ENCODE peak calls at places on chromosomes 16 and 17, in four cellular contexts. One of them, this sample, is unnamed. For H3K4me1 and H3K36me3, the result is how much of the 10 kb centered on the place peaks cover.

GRCh38 chr17:35786941-35787432 is 8.5 kb downstream of the MMP28 start:
- DNase-seq in HAP-1: no peak
- DNase-seq in stomach: no peak
- DNase-seq in ascending aorta: no peak
- DNase-seq in this sample: peak

GRCh38 chr17:45940826-45941225 is 46.5 kb downstream of the MAPT start:
- DNase-seq in HAP-1: no peak
- DNase-seq in ascending aorta: no peak
- DNase-seq in stomach: peak
- DNase-seq in this sample: no peak

GRCh38 chr16:349211-349610 is 3.3 kb downstream of the AXIN1 start:
- DNase-seq in ascending aorta: no peak
- DNase-seq in stomach: no peak
- DNase-seq in HAP-1: no peak
- DNase-seq in this sample: no peak

GRCh38 chr17:16381496-16381820 is 567 bp downstream of the UBB start:
- DNase-seq in ascending aorta: no peak
- DNase-seq in stomach: no peak
- DNase-seq in HAP-1: no peak
- DNase-seq in this sample: no peak

GRCh38 chr16:86901483-86901882 is 323.1 kb downstream of the FOXL1 start:
- DNase-seq in stomach: no peak
- DNase-seq in ascending aorta: no peak
- DNase-seq in HAP-1: no peak
- DNase-seq in this sample: no peak

GRCh38 chr16:11253995-11254912 is 1.8 kb downstream of the SOCS1 start:
- DNase-seq in HAP-1: no peak
- DNase-seq in stomach: no peak
- DNase-seq in ascending aorta: no peak
- DNase-seq in this sample: no peak

GRCh38 chr16:63361032-63361624 is 1324.9 kb upstream of the CDH8 start:
- DNase-seq in ascending aorta: no peak
- DNase-seq in stomach: no peak
- DNase-seq in HAP-1: peak
- DNase-seq in this sample: no peak

GRCh38 chr16:11386791-11387546 is 41.7 kb downstream of the RMI2 start:
- DNase-seq in ascending aorta: no peak
- DNase-seq in HAP-1: peak
- DNase-seq in stomach: peak
- DNase-seq in this sample: no peak

GRCh38 chr17:652310-652709 is 62.3 kb downstream of the VPS53 start:
- DNase-seq in ascending aorta: peak
- DNase-seq in stomach: no peak
- DNase-seq in HAP-1: no peak
- DNase-seq in this sample: no peak

GRCh38 chr17:29572691-29573557 is 4.4 kb downstream of the TP53I13 start:
- DNase-seq in stomach: peak
- DNase-seq in ascending aorta: peak
- DNase-seq in HAP-1: peak
- DNase-seq in this sample: no peak

GRCh38 chr17:9200699-9201359 is 179.5 kb downstream of the NTN1 start:
- DNase-seq in stomach: no peak
- DNase-seq in HAP-1: no peak
- DNase-seq in ascending aorta: no peak
- DNase-seq in this sample: no peak

GRCh38 chr17:7932949-7933348 is 943 bp downstream of the CNTROB start:
- DNase-seq in HAP-1: peak
- DNase-seq in stomach: peak
- DNase-seq in ascending aorta: peak
- DNase-seq in this sample: peak

DNA sequence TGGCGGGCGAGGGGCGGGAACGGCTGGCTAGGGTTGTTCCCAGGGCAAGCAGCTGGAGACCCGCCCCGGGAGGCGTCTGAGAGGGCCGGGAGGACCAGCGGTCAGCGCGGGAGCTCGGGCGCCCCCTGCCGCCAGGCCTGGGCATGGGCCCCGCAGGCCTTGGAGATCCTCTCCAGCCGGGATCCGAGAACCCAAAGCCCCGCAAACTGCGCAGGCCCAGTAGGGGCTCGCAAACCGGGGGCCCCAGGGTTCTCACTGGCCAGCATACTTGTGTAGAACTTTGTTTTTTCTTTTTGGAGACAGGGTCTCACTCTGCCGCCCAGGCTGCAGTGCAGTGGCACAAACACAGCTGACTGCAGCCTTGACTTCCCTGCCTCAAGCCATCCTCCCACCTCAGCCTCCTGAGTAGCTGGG is 20.8 kb upstream of the ZNF423 start:
- DNase-seq in HAP-1: peak
- DNase-seq in stomach: peak
- DNase-seq in ascending aorta: peak
- DNase-seq in this sample: peak
- H3K4me3 ChIP-seq in HAP-1: peak
- H3K4me3 ChIP-seq in stomach: peak
- H3K4me3 ChIP-seq in ascending aorta: peak
- H3K4me3 ChIP-seq in this sample: no peak

GRCh38 chr16:74892574-74893461 is 92.1 kb downstream of the WDR59 start:
- DNase-seq in HAP-1: no peak
- DNase-seq in ascending aorta: no peak
- DNase-seq in stomach: no peak
- DNase-seq in this sample: no peak
- H3K4me1 ChIP-seq in HAP-1: under half
- H3K4me1 ChIP-seq in ascending aorta: under half
- H3K4me1 ChIP-seq in stomach: under half
- H3K4me1 ChIP-seq in this sample: under half

GRCh38 chr16:57036315-57036714 is 47.0 kb downstream of the NLRC5 start:
- DNase-seq in HAP-1: no peak
- DNase-seq in ascending aorta: no peak
- DNase-seq in stomach: no peak
- DNase-seq in this sample: no peak

GRCh38 chr16:57032346-57032745 is 43.0 kb downstream of the NLRC5 start:
- DNase-seq in HAP-1: no peak
- DNase-seq in stomach: no peak
- DNase-seq in ascending aorta: no peak
- DNase-seq in this sample: no peak

GRCh38 chr16:57029161-57030160 is 40.1 kb downstream of the NLRC5 start:
- DNase-seq in ascending aorta: no peak
- DNase-seq in stomach: no peak
- DNase-seq in HAP-1: no peak
- DNase-seq in this sample: no peak

GRCh38 chr16:57030346-57030902 is 41.1 kb downstream of the NLRC5 start:
- DNase-seq in ascending aorta: no peak
- DNase-seq in stomach: no peak
- DNase-seq in HAP-1: no peak
- DNase-seq in this sample: no peak

DNA sequence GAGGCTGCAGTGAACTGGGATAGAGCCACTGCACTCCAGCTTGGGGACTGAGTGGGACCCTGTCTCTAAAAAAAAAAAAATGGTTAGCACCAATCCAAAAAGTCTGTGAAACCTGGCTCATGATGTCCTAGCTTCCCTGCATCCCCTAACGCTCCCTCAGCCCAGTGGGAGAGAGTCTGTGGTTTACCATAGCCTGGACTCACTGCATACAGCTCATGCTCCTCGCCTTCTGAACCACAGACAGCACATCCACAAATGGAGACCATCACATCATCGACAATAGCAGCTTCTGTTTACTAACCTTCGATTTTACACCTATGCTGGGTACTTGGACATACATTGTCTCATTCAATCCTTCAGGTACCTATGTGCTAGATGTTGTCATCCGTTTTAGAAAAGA is 43.6 kb downstream of the NLRC5 start:
- DNase-seq in HAP-1: no peak
- DNase-seq in stomach: no peak
- DNase-seq in ascending aorta: no peak
- DNase-seq in this sample: no peak
- H3K36me3 ChIP-seq in HAP-1: under half
- H3K36me3 ChIP-seq in stomach: half or more
- H3K36me3 ChIP-seq in ascending aorta: under half
- H3K36me3 ChIP-seq in this sample: under half

GRCh38 chr17:77436058-77436442 is 295.3 kb downstream of the SEC14L1 start:
- DNase-seq in stomach: no peak
- DNase-seq in HAP-1: no peak
- DNase-seq in ascending aorta: no peak
- DNase-seq in this sample: no peak
- H3K4me3 ChIP-seq in stomach: no peak
- H3K4me3 ChIP-seq in HAP-1: no peak
- H3K4me3 ChIP-seq in ascending aorta: no peak
- H3K4me3 ChIP-seq in this sample: no peak

This sample was measured in mucosa of descending colon.